ENCODE peak calls at places on chromosomes 6 and 20, in eight cellular contexts. One of them, this sample, is unnamed.

GRCh38 chr6:90739339-90739738 is 152.5 kb upstream of the MAP3K7 start:
- DNase-seq in HepG2: no peak
- DNase-seq in spleen: no peak
- DNase-seq in cardiac fibroblast: no peak
- DNase-seq in NCI-H748 treated with DMSO at 0.1 percent for 48 hours: no peak
- DNase-seq in activated T-helper 1 cell treated with anti-CD3 and anti-CD28 coated beads, Interleukin-12 subunit alpha, Interleukin-12 subunit beta, Interleukin-2, Interleukin-4 antibody, amounts not matched to agents 30 ng/mL and 10 ng/mL and 1 ng/mL, durations not matched to agents 14 hours and 24 hours and 36 hours: no peak
- DNase-seq in NCI-H510A treated with DMSO at 0.1 percent for 48 hours: peak; percentile 10
- DNase-seq in effector CD4-positive, alpha-beta T cell: no peak
- DNase-seq in this sample: no peak

GRCh38 chr6:41527721-41528408 is 18.3 kb upstream of the FOXP4 start:
- DNase-seq in cardiac fibroblast: peak; percentile 34
- DNase-seq in spleen: no peak
- DNase-seq in HepG2: peak; percentile 41
- DNase-seq in effector CD4-positive, alpha-beta T cell: no peak
- DNase-seq in NCI-H748 treated with DMSO at 0.1 percent for 48 hours: no peak
- DNase-seq in NCI-H510A treated with DMSO at 0.1 percent for 48 hours: peak; percentile 77
- DNase-seq in activated T-helper 1 cell treated with anti-CD3 and anti-CD28 coated beads, Interleukin-12 subunit alpha, Interleukin-12 subunit beta, Interleukin-2, Interleukin-4 antibody, amounts not matched to agents 30 ng/mL and 10 ng/mL and 1 ng/mL, durations not matched to agents 14 hours and 24 hours and 36 hours: no peak
- DNase-seq in this sample: no peak

GRCh38 chr6:157434349-157435016 is 53.5 kb downstream of the ZDHHC14 start:
- DNase-seq in NCI-H748 treated with DMSO at 0.1 percent for 48 hours: no peak
- DNase-seq in cardiac fibroblast: no peak
- DNase-seq in HepG2: peak; percentile 90
- DNase-seq in activated T-helper 1 cell treated with anti-CD3 and anti-CD28 coated beads, Interleukin-12 subunit alpha, Interleukin-12 subunit beta, Interleukin-2, Interleukin-4 antibody, amounts not matched to agents 30 ng/mL and 10 ng/mL and 1 ng/mL, durations not matched to agents 14 hours and 24 hours and 36 hours: no peak
- DNase-seq in effector CD4-positive, alpha-beta T cell: no peak
- DNase-seq in spleen: no peak
- DNase-seq in NCI-H510A treated with DMSO at 0.1 percent for 48 hours: no peak
- DNase-seq in this sample: no peak

GRCh38 chr6:39725632-39725997 is 407 bp upstream of the KIF6 start:
- DNase-seq in HepG2: no peak
- DNase-seq in effector CD4-positive, alpha-beta T cell: no peak
- DNase-seq in spleen: no peak
- DNase-seq in NCI-H748 treated with DMSO at 0.1 percent for 48 hours: no peak
- DNase-seq in NCI-H510A treated with DMSO at 0.1 percent for 48 hours: no peak
- DNase-seq in activated T-helper 1 cell treated with anti-CD3 and anti-CD28 coated beads, Interleukin-12 subunit alpha, Interleukin-12 subunit beta, Interleukin-2, Interleukin-4 antibody, amounts not matched to agents 30 ng/mL and 10 ng/mL and 1 ng/mL, durations not matched to agents 14 hours and 24 hours and 36 hours: no peak
- DNase-seq in cardiac fibroblast: no peak
- DNase-seq in this sample: no peak

GRCh38 chr6:56995347-56995746 is 40.4 kb downstream of the BEND6 start:
- DNase-seq in cardiac fibroblast: no peak
- DNase-seq in spleen: no peak
- DNase-seq in NCI-H748 treated with DMSO at 0.1 percent for 48 hours: no peak
- DNase-seq in NCI-H510A treated with DMSO at 0.1 percent for 48 hours: no peak
- DNase-seq in effector CD4-positive, alpha-beta T cell: no peak
- DNase-seq in HepG2: peak; percentile 21
- DNase-seq in activated T-helper 1 cell treated with anti-CD3 and anti-CD28 coated beads, Interleukin-12 subunit alpha, Interleukin-12 subunit beta, Interleukin-2, Interleukin-4 antibody, amounts not matched to agents 30 ng/mL and 10 ng/mL and 1 ng/mL, durations not matched to agents 14 hours and 24 hours and 36 hours: no peak
- DNase-seq in this sample: peak; percentile 29

GRCh38 chr20:8480597-8480996 is 348.5 kb downstream of the PLCB1 start:
- DNase-seq in effector CD4-positive, alpha-beta T cell: no peak
- DNase-seq in spleen: no peak
- DNase-seq in NCI-H510A treated with DMSO at 0.1 percent for 48 hours: no peak
- DNase-seq in NCI-H748 treated with DMSO at 0.1 percent for 48 hours: no peak
- DNase-seq in activated T-helper 1 cell treated with anti-CD3 and anti-CD28 coated beads, Interleukin-12 subunit alpha, Interleukin-12 subunit beta, Interleukin-2, Interleukin-4 antibody, amounts not matched to agents 30 ng/mL and 10 ng/mL and 1 ng/mL, durations not matched to agents 14 hours and 24 hours and 36 hours: no peak
- DNase-seq in HepG2: no peak
- DNase-seq in cardiac fibroblast: no peak
- DNase-seq in this sample: no peak

GRCh38 chr20:2123720-2124119 is 22.1 kb downstream of the STK35 start:
- DNase-seq in NCI-H748 treated with DMSO at 0.1 percent for 48 hours: no peak
- DNase-seq in cardiac fibroblast: no peak
- DNase-seq in NCI-H510A treated with DMSO at 0.1 percent for 48 hours: no peak
- DNase-seq in effector CD4-positive, alpha-beta T cell: no peak
- DNase-seq in activated T-helper 1 cell treated with anti-CD3 and anti-CD28 coated beads, Interleukin-12 subunit alpha, Interleukin-12 subunit beta, Interleukin-2, Interleukin-4 antibody, amounts not matched to agents 30 ng/mL and 10 ng/mL and 1 ng/mL, durations not matched to agents 14 hours and 24 hours and 36 hours: no peak
- DNase-seq in HepG2: no peak
- DNase-seq in spleen: no peak
- DNase-seq in this sample: no peak

GRCh38 chr6:72825265-72825918 is 203.5 kb downstream of the KCNQ5 start:
- DNase-seq in effector CD4-positive, alpha-beta T cell: no peak
- DNase-seq in NCI-H748 treated with DMSO at 0.1 percent for 48 hours: no peak
- DNase-seq in HepG2: no peak
- DNase-seq in NCI-H510A treated with DMSO at 0.1 percent for 48 hours: no peak
- DNase-seq in spleen: no peak
- DNase-seq in activated T-helper 1 cell treated with anti-CD3 and anti-CD28 coated beads, Interleukin-12 subunit alpha, Interleukin-12 subunit beta, Interleukin-2, Interleukin-4 antibody, amounts not matched to agents 30 ng/mL and 10 ng/mL and 1 ng/mL, durations not matched to agents 14 hours and 24 hours and 36 hours: no peak
- DNase-seq in cardiac fibroblast: peak; percentile 76
- DNase-seq in this sample: peak; percentile 17

GRCh38 chr6:33315753-33316602 is 1.6 kb downstream of the ZBTB22 start:
- DNase-seq in HepG2: no peak
- DNase-seq in NCI-H510A treated with DMSO at 0.1 percent for 48 hours: no peak
- DNase-seq in activated T-helper 1 cell treated with anti-CD3 and anti-CD28 coated beads, Interleukin-12 subunit alpha, Interleukin-12 subunit beta, Interleukin-2, Interleukin-4 antibody, amounts not matched to agents 30 ng/mL and 10 ng/mL and 1 ng/mL, durations not matched to agents 14 hours and 24 hours and 36 hours: no peak
- DNase-seq in cardiac fibroblast: no peak
- DNase-seq in spleen: no peak
- DNase-seq in effector CD4-positive, alpha-beta T cell: no peak
- DNase-seq in NCI-H748 treated with DMSO at 0.1 percent for 48 hours: no peak
- DNase-seq in this sample: no peak

GRCh38 chr6:7726416-7727149 is 684 bp downstream of the BMP6 start:
- DNase-seq in effector CD4-positive, alpha-beta T cell: no peak
- DNase-seq in spleen: peak; percentile 82
- DNase-seq in NCI-H748 treated with DMSO at 0.1 percent for 48 hours: peak; percentile 34
- DNase-seq in HepG2: no peak
- DNase-seq in activated T-helper 1 cell treated with anti-CD3 and anti-CD28 coated beads, Interleukin-12 subunit alpha, Interleukin-12 subunit beta, Interleukin-2, Interleukin-4 antibody, amounts not matched to agents 30 ng/mL and 10 ng/mL and 1 ng/mL, durations not matched to agents 14 hours and 24 hours and 36 hours: no peak
- DNase-seq in NCI-H510A treated with DMSO at 0.1 percent for 48 hours: no peak
- DNase-seq in cardiac fibroblast: peak; percentile 24
- DNase-seq in this sample: no peak

GRCh38 chr6:79601020-79601609 is 30.0 kb upstream of the SH3BGRL2 start:
- DNase-seq in NCI-H748 treated with DMSO at 0.1 percent for 48 hours: no peak
- DNase-seq in HepG2: peak; percentile 42
- DNase-seq in effector CD4-positive, alpha-beta T cell: no peak
- DNase-seq in spleen: no peak
- DNase-seq in cardiac fibroblast: peak; percentile 69
- DNase-seq in activated T-helper 1 cell treated with anti-CD3 and anti-CD28 coated beads, Interleukin-12 subunit alpha, Interleukin-12 subunit beta, Interleukin-2, Interleukin-4 antibody, amounts not matched to agents 30 ng/mL and 10 ng/mL and 1 ng/mL, durations not matched to agents 14 hours and 24 hours and 36 hours: no peak
- DNase-seq in NCI-H510A treated with DMSO at 0.1 percent for 48 hours: no peak
- DNase-seq in this sample: peak; percentile 53

GRCh38 chr20:16286601-16287000 is 286.6 kb downstream of the KIF16B start:
- DNase-seq in spleen: no peak
- DNase-seq in effector CD4-positive, alpha-beta T cell: no peak
- DNase-seq in NCI-H748 treated with DMSO at 0.1 percent for 48 hours: no peak
- DNase-seq in activated T-helper 1 cell treated with anti-CD3 and anti-CD28 coated beads, Interleukin-12 subunit alpha, Interleukin-12 subunit beta, Interleukin-2, Interleukin-4 antibody, amounts not matched to agents 30 ng/mL and 10 ng/mL and 1 ng/mL, durations not matched to agents 14 hours and 24 hours and 36 hours: no peak
- DNase-seq in NCI-H510A treated with DMSO at 0.1 percent for 48 hours: no peak
- DNase-seq in HepG2: no peak
- DNase-seq in cardiac fibroblast: no peak
- DNase-seq in this sample: no peak

GRCh38 chr20:42191140-42191860 is 573.1 kb upstream of the CHD6 start:
- DNase-seq in NCI-H510A treated with DMSO at 0.1 percent for 48 hours: no peak
- DNase-seq in effector CD4-positive, alpha-beta T cell: no peak
- DNase-seq in spleen: no peak
- DNase-seq in HepG2: no peak
- DNase-seq in NCI-H748 treated with DMSO at 0.1 percent for 48 hours: peak; percentile 33
- DNase-seq in cardiac fibroblast: no peak
- DNase-seq in activated T-helper 1 cell treated with anti-CD3 and anti-CD28 coated beads, Interleukin-12 subunit alpha, Interleukin-12 subunit beta, Interleukin-2, Interleukin-4 antibody, amounts not matched to agents 30 ng/mL and 10 ng/mL and 1 ng/mL, durations not matched to agents 14 hours and 24 hours and 36 hours: no peak
- DNase-seq in this sample: no peak

GRCh38 chr20:13286600-13286999 is 65.5 kb downstream of the ISM1 start:
- DNase-seq in cardiac fibroblast: no peak
- DNase-seq in spleen: no peak
- DNase-seq in HepG2: no peak
- DNase-seq in activated T-helper 1 cell treated with anti-CD3 and anti-CD28 coated beads, Interleukin-12 subunit alpha, Interleukin-12 subunit beta, Interleukin-2, Interleukin-4 antibody, amounts not matched to agents 30 ng/mL and 10 ng/mL and 1 ng/mL, durations not matched to agents 14 hours and 24 hours and 36 hours: no peak
- DNase-seq in NCI-H748 treated with DMSO at 0.1 percent for 48 hours: no peak
- DNase-seq in effector CD4-positive, alpha-beta T cell: no peak
- DNase-seq in NCI-H510A treated with DMSO at 0.1 percent for 48 hours: no peak
- DNase-seq in this sample: peak; percentile 91

GRCh38 chr6:132962936-132963579 is 148.7 kb downstream of the RPS12 start:
- DNase-seq in activated T-helper 1 cell treated with anti-CD3 and anti-CD28 coated beads, Interleukin-12 subunit alpha, Interleukin-12 subunit beta, Interleukin-2, Interleukin-4 antibody, amounts not matched to agents 30 ng/mL and 10 ng/mL and 1 ng/mL, durations not matched to agents 14 hours and 24 hours and 36 hours: peak; percentile 36
- DNase-seq in NCI-H510A treated with DMSO at 0.1 percent for 48 hours: peak; percentile 0
- DNase-seq in HepG2: peak; percentile 79
- DNase-seq in cardiac fibroblast: peak; percentile 66
- DNase-seq in spleen: peak; percentile 74
- DNase-seq in effector CD4-positive, alpha-beta T cell: peak; percentile 15
- DNase-seq in NCI-H748 treated with DMSO at 0.1 percent for 48 hours: peak; percentile 69
- DNase-seq in this sample: peak; percentile 71

GRCh38 chr6:5279891-5280338 is 18.6 kb downstream of the FARS2 start:
- DNase-seq in effector CD4-positive, alpha-beta T cell: no peak
- DNase-seq in NCI-H510A treated with DMSO at 0.1 percent for 48 hours: no peak
- DNase-seq in HepG2: no peak
- DNase-seq in NCI-H748 treated with DMSO at 0.1 percent for 48 hours: no peak
- DNase-seq in cardiac fibroblast: no peak
- DNase-seq in spleen: no peak
- DNase-seq in activated T-helper 1 cell treated with anti-CD3 and anti-CD28 coated beads, Interleukin-12 subunit alpha, Interleukin-12 subunit beta, Interleukin-2, Interleukin-4 antibody, amounts not matched to agents 30 ng/mL and 10 ng/mL and 1 ng/mL, durations not matched to agents 14 hours and 24 hours and 36 hours: peak; percentile 10
- DNase-seq in this sample: no peak

GRCh38 chr20:50721881-50722281 is 9.5 kb upstream of the PARD6B start:
- DNase-seq in spleen: no peak
- DNase-seq in HepG2: no peak
- DNase-seq in activated T-helper 1 cell treated with anti-CD3 and anti-CD28 coated beads, Interleukin-12 subunit alpha, Interleukin-12 subunit beta, Interleukin-2, Interleukin-4 antibody, amounts not matched to agents 30 ng/mL and 10 ng/mL and 1 ng/mL, durations not matched to agents 14 hours and 24 hours and 36 hours: no peak
- DNase-seq in cardiac fibroblast: peak; percentile 45
- DNase-seq in NCI-H510A treated with DMSO at 0.1 percent for 48 hours: no peak
- DNase-seq in effector CD4-positive, alpha-beta T cell: no peak
- DNase-seq in NCI-H748 treated with DMSO at 0.1 percent for 48 hours: no peak
- DNase-seq in this sample: no peak

GRCh38 chr6:130708338-130708737 is 118.9 kb upstream of the SMLR1 start:
- DNase-seq in cardiac fibroblast: no peak
- DNase-seq in NCI-H510A treated with DMSO at 0.1 percent for 48 hours: no peak
- DNase-seq in effector CD4-positive, alpha-beta T cell: no peak
- DNase-seq in spleen: no peak
- DNase-seq in activated T-helper 1 cell treated with anti-CD3 and anti-CD28 coated beads, Interleukin-12 subunit alpha, Interleukin-12 subunit beta, Interleukin-2, Interleukin-4 antibody, amounts not matched to agents 30 ng/mL and 10 ng/mL and 1 ng/mL, durations not matched to agents 14 hours and 24 hours and 36 hours: no peak
- DNase-seq in NCI-H748 treated with DMSO at 0.1 percent for 48 hours: no peak
- DNase-seq in HepG2: no peak
- DNase-seq in this sample: no peak

GRCh38 chr20:409697-410559 is 1.8 kb downstream of the RBCK1 start:
- DNase-seq in cardiac fibroblast: no peak
- DNase-seq in NCI-H510A treated with DMSO at 0.1 percent for 48 hours: no peak
- DNase-seq in activated T-helper 1 cell treated with anti-CD3 and anti-CD28 coated beads, Interleukin-12 subunit alpha, Interleukin-12 subunit beta, Interleukin-2, Interleukin-4 antibody, amounts not matched to agents 30 ng/mL and 10 ng/mL and 1 ng/mL, durations not matched to agents 14 hours and 24 hours and 36 hours: no peak
- DNase-seq in NCI-H748 treated with DMSO at 0.1 percent for 48 hours: no peak
- DNase-seq in spleen: peak; percentile 81
- DNase-seq in effector CD4-positive, alpha-beta T cell: no peak
- DNase-seq in HepG2: no peak
- DNase-seq in this sample: no peak

GRCh38 chr20:21981607-21982344 is 276.3 kb downstream of the PAX1 start:
- DNase-seq in effector CD4-positive, alpha-beta T cell: no peak
- DNase-seq in activated T-helper 1 cell treated with anti-CD3 and anti-CD28 coated beads, Interleukin-12 subunit alpha, Interleukin-12 subunit beta, Interleukin-2, Interleukin-4 antibody, amounts not matched to agents 30 ng/mL and 10 ng/mL and 1 ng/mL, durations not matched to agents 14 hours and 24 hours and 36 hours: no peak
- DNase-seq in HepG2: peak; percentile 65
- DNase-seq in NCI-H748 treated with DMSO at 0.1 percent for 48 hours: no peak
- DNase-seq in NCI-H510A treated with DMSO at 0.1 percent for 48 hours: no peak
- DNase-seq in spleen: no peak
- DNase-seq in cardiac fibroblast: peak; percentile 76
- DNase-seq in this sample: no peak

GRCh38 chr6:36786055-36786675 is 53.1 kb downstream of the CPNE5 start:
- DNase-seq in cardiac fibroblast: peak; percentile 21
- DNase-seq in effector CD4-positive, alpha-beta T cell: no peak
- DNase-seq in activated T-helper 1 cell treated with anti-CD3 and anti-CD28 coated beads, Interleukin-12 subunit alpha, Interleukin-12 subunit beta, Interleukin-2, Interleukin-4 antibody, amounts not matched to agents 30 ng/mL and 10 ng/mL and 1 ng/mL, durations not matched to agents 14 hours and 24 hours and 36 hours: no peak
- DNase-seq in NCI-H510A treated with DMSO at 0.1 percent for 48 hours: no peak
- DNase-seq in NCI-H748 treated with DMSO at 0.1 percent for 48 hours: no peak
- DNase-seq in HepG2: no peak
- DNase-seq in spleen: no peak
- DNase-seq in this sample: no peak

GRCh38 chr20:38301283-38301682 is 2.7 kb upstream of the BPI start:
- DNase-seq in cardiac fibroblast: no peak
- DNase-seq in NCI-H510A treated with DMSO at 0.1 percent for 48 hours: no peak
- DNase-seq in NCI-H748 treated with DMSO at 0.1 percent for 48 hours: no peak
- DNase-seq in activated T-helper 1 cell treated with anti-CD3 and anti-CD28 coated beads, Interleukin-12 subunit alpha, Interleukin-12 subunit beta, Interleukin-2, Interleukin-4 antibody, amounts not matched to agents 30 ng/mL and 10 ng/mL and 1 ng/mL, durations not matched to agents 14 hours and 24 hours and 36 hours: no peak
- DNase-seq in HepG2: no peak
- DNase-seq in effector CD4-positive, alpha-beta T cell: no peak
- DNase-seq in spleen: no peak
- DNase-seq in this sample: no peak

GRCh38 chr6:150683320-150683719 is 83.6 kb downstream of the PLEKHG1 start:
- DNase-seq in NCI-H510A treated with DMSO at 0.1 percent for 48 hours: no peak
- DNase-seq in spleen: peak; percentile 88
- DNase-seq in HepG2: no peak
- DNase-seq in activated T-helper 1 cell treated with anti-CD3 and anti-CD28 coated beads, Interleukin-12 subunit alpha, Interleukin-12 subunit beta, Interleukin-2, Interleukin-4 antibody, amounts not matched to agents 30 ng/mL and 10 ng/mL and 1 ng/mL, durations not matched to agents 14 hours and 24 hours and 36 hours: no peak
- DNase-seq in cardiac fibroblast: no peak
- DNase-seq in NCI-H748 treated with DMSO at 0.1 percent for 48 hours: no peak
- DNase-seq in effector CD4-positive, alpha-beta T cell: no peak
- DNase-seq in this sample: no peak

GRCh38 chr6:110412258-110412839 is 3.0 kb downstream of the DDO start:
- DNase-seq in spleen: no peak
- DNase-seq in HepG2: no peak
- DNase-seq in activated T-helper 1 cell treated with anti-CD3 and anti-CD28 coated beads, Interleukin-12 subunit alpha, Interleukin-12 subunit beta, Interleukin-2, Interleukin-4 antibody, amounts not matched to agents 30 ng/mL and 10 ng/mL and 1 ng/mL, durations not matched to agents 14 hours and 24 hours and 36 hours: no peak
- DNase-seq in cardiac fibroblast: no peak
- DNase-seq in effector CD4-positive, alpha-beta T cell: no peak
- DNase-seq in NCI-H510A treated with DMSO at 0.1 percent for 48 hours: no peak
- DNase-seq in NCI-H748 treated with DMSO at 0.1 percent for 48 hours: no peak
- DNase-seq in this sample: no peak